ENCODE peak calls at places on chromosomes 12 and 14, in nine cellular contexts. K is Right ventricle myocardium inferior; S is activated T-cell treated with anti-CD3 and anti-CD28 coated beads for 4 hours; E is T1000; U is NCI-H1417; A is stimulated activated CD8-positive, alpha-beta memory T cell treated with anti-CD3 and anti-CD28 coated beads, Interleukin-12 subunit alpha, Interleukin-12 subunit beta, amount 100 ng/mL, for 4 hours; W is RWPE2; O is GM03348; I is endothelial cell. F is an unnamed sample.

GRCh38 chr14:57182760-57183503 is 85.8 kb downstream of the EXOC5 start:
- DNase-seq in K (no peak), S (no peak), E (no peak), U (peak), A (no peak), W (no peak), O (peak), I (peak), F (peak)

GRCh38 chr14:101412741-101413140 is 148.6 kb upstream of the DIO3 start:
- DNase-seq in K (no peak), S (no peak), E (no peak), U (peak), A (no peak), W (no peak), O (no peak), I (no peak), F (no peak)

GRCh38 chr12:44972746-44973421 is 78.0 kb downstream of the DBX2 start:
- DNase-seq in K (no peak), S (no peak), E (no peak), U (no peak), A (no peak), W (no peak), O (peak), I (no peak), F (no peak)

GRCh38 chr14:43503508-43503907 is 1003.6 kb downstream of the FSCB start:
- DNase-seq in K (no peak), S (no peak), E (no peak), U (no peak), A (no peak), W (no peak), O (no peak), I (no peak), F (no peak)

GRCh38 chr12:132305991-132306884 is 23.2 kb downstream of the GALNT9 start:
- DNase-seq in K (peak), S (no peak), E (no peak), U (no peak), A (no peak), W (peak), O (no peak), I (no peak), F (no peak)

GRCh38 chr12:124115496-124115895 is 142.5 kb downstream of the ZNF664 start:
- DNase-seq in K (no peak), S (no peak), E (no peak), U (no peak), A (no peak), W (no peak), O (no peak), I (no peak), F (no peak)

GRCh38 chr12:130981947-130982346 is 28.2 kb downstream of the ADGRD1 start:
- DNase-seq in K (no peak), S (no peak), E (no peak), U (no peak), A (no peak), W (no peak), O (no peak), I (no peak), F (no peak)

GRCh38 chr12:45362291-45362690 is 146.4 kb downstream of the ANO6 start:
- DNase-seq in K (no peak), S (no peak), E (no peak), U (no peak), A (no peak), W (no peak), O (no peak), I (no peak), F (no peak)

GRCh38 chr12:131916306-131917138 is 12.6 kb upstream of the PUS1 start:
- DNase-seq in K (no peak), S (no peak), E (no peak), U (no peak), A (no peak), W (no peak), O (no peak), I (no peak), F (no peak)

GRCh38 chr12:106976013-106976658 is 10.8 kb downstream of the MTERF2 start:
- DNase-seq in K (no peak), S (no peak), E (no peak), U (no peak), A (no peak), W (no peak), O (peak), I (no peak), F (no peak)

F was measured in Caki2.